ENCODE peak calls at places on chromosomes 1 and 21, in nine cellular contexts. O, I, Z, V, K, B, L, U and Y are unnamed samples.

GRCh38 chr1:160942926-160943325 is 11.7 kb downstream of the ITLN2 start:
- DNase-seq in O (no peak), I (peak), Z (no peak), V (peak), K (peak), B (no peak), L (no peak), U (no peak), Y (no peak)

GRCh38 chr1:70222716-70223235 is 1.6 kb downstream of the SRSF11 start:
- DNase-seq in O (no peak), I (no peak), Z (no peak), V (no peak), K (peak), B (no peak), L (no peak), U (no peak), Y (no peak)

GRCh38 chr1:48853006-48853405 is 76.3 kb upstream of the BEND5 start:
- DNase-seq in O (no peak), I (no peak), Z (no peak), V (no peak), K (no peak), B (peak), L (no peak), U (no peak), Y (peak)

GRCh38 chr1:99217599-99217998 is 46.7 kb upstream of the PLPPR4 start:
- DNase-seq in O (no peak), I (no peak), Z (no peak), V (no peak), K (no peak), B (no peak), L (no peak), U (no peak), Y (no peak)

GRCh38 chr1:61839702-61840101 is 97.4 kb downstream of the PATJ start:
- DNase-seq in O (no peak), I (no peak), Z (no peak), V (peak), K (peak), B (peak), L (no peak), U (no peak), Y (peak)

GRCh38 chr1:117613249-117613968 is 7.6 kb downstream of the TENT5C start:
- DNase-seq in O (no peak), I (peak), Z (no peak), V (no peak), K (no peak), B (peak), L (no peak), U (no peak), Y (no peak)

GRCh38 chr1:100881687-100882086 is 13.0 kb downstream of the EXTL2 start:
- DNase-seq in O (no peak), I (no peak), Z (no peak), V (no peak), K (no peak), B (no peak), L (no peak), U (no peak), Y (no peak)

GRCh38 chr21:42518626-42519025 is 5.0 kb downstream of the SLC37A1 start:
- DNase-seq in O (no peak), I (no peak), Z (no peak), V (no peak), K (no peak), B (peak), L (no peak), U (no peak), Y (no peak)

GRCh38 chr1:18965206-18966173 is 9.0 kb upstream of the IFFO2 start:
- DNase-seq in O (no peak), I (no peak), Z (no peak), V (peak), K (no peak), B (peak), L (no peak), U (no peak), Y (no peak)

GRCh38 chr1:33374336-33375105 is 53.6 kb upstream of the A3GALT2 start:
- DNase-seq in O (no peak), I (no peak), Z (no peak), V (peak), K (no peak), B (peak), L (no peak), U (no peak), Y (no peak)

GRCh38 chr21:34715518-34715917 is 46.7 kb downstream of the CLIC6 start:
- DNase-seq in O (no peak), I (no peak), Z (no peak), V (no peak), K (no peak), B (no peak), L (no peak), U (no peak), Y (no peak)

GRCh38 chr1:175317309-175317708 is 124.7 kb upstream of the KIAA0040 start:
- DNase-seq in O (peak), I (peak), Z (no peak), V (no peak), K (no peak), B (peak), L (peak), U (no peak), Y (no peak)

GRCh38 chr21:38072489-38072888 is 156.2 kb upstream of the KCNJ6 start:
- DNase-seq in O (no peak), I (no peak), Z (no peak), V (no peak), K (no peak), B (no peak), L (no peak), U (no peak), Y (no peak)

GRCh38 chr1:92340154-92340553 is 41.3 kb downstream of the RPAP2 start:
- DNase-seq in O (no peak), I (no peak), Z (no peak), V (no peak), K (no peak), B (no peak), L (no peak), U (no peak), Y (no peak)

GRCh38 chr1:29504709-29505410 is 268.5 kb downstream of the PTPRU start:
- DNase-seq in O (no peak), I (no peak), Z (no peak), V (no peak), K (no peak), B (no peak), L (no peak), U (no peak), Y (no peak)

GRCh38 chr1:20974951-20975350 is 187.8 kb upstream of the HP1BP3 start:
- DNase-seq in O (no peak), I (no peak), Z (no peak), V (no peak), K (no peak), B (no peak), L (no peak), U (no peak), Y (no peak)

GRCh38 chr1:36457691-36458090 is 6.5 kb downstream of the MRPS15 start:
- DNase-seq in O (no peak), I (no peak), Z (no peak), V (no peak), K (no peak), B (no peak), L (no peak), U (no peak), Y (no peak)

GRCh38 chr1:62689524-62689923 is 1.3 kb upstream of the DOCK7 start:
- DNase-seq in O (no peak), I (no peak), Z (no peak), V (peak), K (peak), B (peak), L (no peak), U (no peak), Y (no peak)

GRCh38 chr1:12528021-12528852 is 89.8 kb downstream of the DHRS3 start:
- DNase-seq in O (no peak), I (peak), Z (peak), V (peak), K (no peak), B (peak), L (no peak), U (no peak), Y (no peak)

GRCh38 chr21:27275294-27275927 is 308.5 kb upstream of the ADAMTS5 start:
- DNase-seq in O (no peak), I (no peak), Z (no peak), V (peak), K (no peak), B (peak), L (no peak), U (no peak), Y (peak)

GRCh38 chr1:7117599-7118281 is 332.5 kb downstream of the CAMTA1 start:
- DNase-seq in O (peak), I (peak), Z (no peak), V (peak), K (no peak), B (peak), L (peak), U (no peak), Y (peak)

GRCh38 chr21:36171327-36171726 is 14.7 kb downstream of the DOP1B start:
- DNase-seq in O (no peak), I (no peak), Z (no peak), V (no peak), K (no peak), B (no peak), L (no peak), U (no peak), Y (no peak)

GRCh38 chr1:20597650-20598049 is 8.8 kb downstream of the CDA start:
- DNase-seq in O (no peak), I (no peak), Z (no peak), V (no peak), K (peak), B (no peak), L (no peak), U (no peak), Y (no peak)

GRCh38 chr1:118984086-118984989 is 3.8 kb downstream of the TBX15 start:
- DNase-seq in O (peak), I (peak), Z (peak), V (no peak), K (peak), B (no peak), L (peak), U (no peak), Y (no peak)

DNA sequence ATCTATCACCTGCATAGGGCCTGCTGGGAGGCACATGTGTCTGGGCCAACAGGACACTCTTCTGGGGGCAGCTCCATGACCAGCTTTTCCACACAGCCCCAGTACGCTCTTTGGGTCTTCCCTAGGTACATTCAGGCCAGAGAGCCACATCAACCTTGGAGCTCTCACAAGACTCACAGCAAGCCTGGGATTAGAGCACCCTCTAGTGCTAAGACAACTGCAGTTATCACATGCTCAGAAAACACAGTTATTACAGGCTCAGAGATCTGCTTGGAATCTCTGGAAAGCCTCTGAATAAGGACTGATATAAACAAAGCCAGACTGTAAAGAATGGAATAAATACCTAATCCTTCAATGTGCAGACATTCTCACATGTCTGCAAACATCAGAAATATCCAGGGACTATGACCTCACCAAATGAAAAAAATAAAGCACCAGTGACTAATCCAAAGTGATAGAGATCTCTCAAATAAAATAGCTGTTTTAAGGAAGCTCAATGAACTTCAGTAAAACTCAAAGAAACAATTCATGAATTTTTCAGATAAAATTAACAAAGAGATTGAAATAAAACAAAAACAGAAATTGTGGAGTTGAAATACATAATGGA is 563.9 kb upstream of the NR5A2 start:
- DNase-seq in O (peak), I (peak), Z (no peak), V (peak), K (peak), B (peak), L (peak), U (no peak), Y (peak)
- TF ChIP-seq CTCF in O (no peak), I (peak), Z (no peak), V (peak), K (peak), B (peak), L (peak), U (no peak), Y (peak)

GRCh38 chr1:205948886-205949285 is 5.6 kb upstream of the SLC26A9 start:
- DNase-seq in O (no peak), I (no peak), Z (no peak), V (no peak), K (no peak), B (no peak), L (no peak), U (no peak), Y (no peak)

GRCh38 chr1:205951746-205952145 is 8.5 kb upstream of the SLC26A9 start:
- DNase-seq in O (no peak), I (no peak), Z (no peak), V (no peak), K (peak), B (no peak), L (no peak), U (no peak), Y (no peak)

GRCh38 chr1:205950826-205951549 is 7.7 kb upstream of the SLC26A9 start:
- DNase-seq in O (no peak), I (no peak), Z (no peak), V (peak), K (no peak), B (peak), L (no peak), U (no peak), Y (no peak)

GRCh38 chr1:205949753-205950152 is 6.5 kb upstream of the SLC26A9 start:
- DNase-seq in O (no peak), I (peak), Z (no peak), V (no peak), K (no peak), B (no peak), L (no peak), U (no peak), Y (no peak)

DNA sequence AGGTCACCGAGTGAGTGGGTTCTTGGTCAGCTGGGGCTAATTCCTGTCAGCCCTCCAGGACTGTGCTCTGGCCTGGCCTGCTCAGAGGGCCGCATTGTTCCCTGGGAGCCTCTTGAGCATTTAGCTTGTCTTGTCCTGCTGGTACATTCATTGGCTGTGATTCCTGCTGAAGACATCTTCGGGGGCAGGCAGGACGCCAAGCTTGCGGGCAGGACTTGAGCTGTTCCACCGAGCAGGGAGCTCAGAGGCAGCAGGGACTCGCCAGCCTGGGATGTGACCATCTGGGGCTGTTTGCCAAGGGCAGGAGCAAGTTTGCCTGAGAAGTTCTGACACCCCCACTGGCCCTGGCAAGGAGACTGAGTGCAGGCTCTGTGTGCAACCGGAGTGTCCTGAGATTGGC is 7.0 kb upstream of the SLC26A9 start:
- DNase-seq in O (no peak), I (peak), Z (peak), V (peak), K (no peak), B (peak), L (no peak), U (no peak), Y (peak)
- TF ChIP-seq CTCF in O (no peak), I (no peak), Z (no peak), V (no peak), K (no peak), B (no peak), L (no peak), U (no peak), Y (no peak)

DNA sequence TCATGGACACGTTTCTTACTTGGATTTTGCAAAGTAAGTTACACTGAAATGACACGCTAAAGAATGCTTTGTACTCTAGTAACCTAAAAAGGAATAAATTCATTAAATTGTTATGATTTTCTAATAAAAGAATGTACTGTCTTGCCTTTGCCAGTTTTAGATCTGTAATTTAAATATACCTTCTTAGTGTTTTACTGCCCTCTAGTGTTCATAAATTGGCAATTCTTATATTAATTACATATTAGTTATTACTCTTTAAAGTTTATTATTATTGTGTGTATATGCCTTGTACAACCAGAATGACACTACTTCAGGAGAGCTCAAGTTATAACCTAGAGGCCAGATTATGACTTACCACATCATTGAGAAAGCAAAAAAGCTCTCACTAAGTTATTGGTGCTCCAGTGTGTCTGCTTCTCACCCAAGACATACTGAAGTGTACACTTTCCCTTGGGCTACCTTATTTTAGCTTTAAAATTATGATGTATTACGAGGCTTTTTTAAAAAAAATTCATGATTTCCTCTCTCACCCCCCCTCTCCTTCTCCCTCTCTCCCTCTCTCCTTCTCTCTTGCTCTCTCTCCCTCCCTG is 169.9 kb downstream of the HS2ST1 start:
- DNase-seq in O (no peak), I (no peak), Z (no peak), V (peak), K (peak), B (peak), L (no peak), U (no peak), Y (peak)
- TF ChIP-seq CTCF in O (peak), I (peak), Z (peak), V (peak), K (no peak), B (peak), L (peak), U (peak), Y (no peak)

DNA sequence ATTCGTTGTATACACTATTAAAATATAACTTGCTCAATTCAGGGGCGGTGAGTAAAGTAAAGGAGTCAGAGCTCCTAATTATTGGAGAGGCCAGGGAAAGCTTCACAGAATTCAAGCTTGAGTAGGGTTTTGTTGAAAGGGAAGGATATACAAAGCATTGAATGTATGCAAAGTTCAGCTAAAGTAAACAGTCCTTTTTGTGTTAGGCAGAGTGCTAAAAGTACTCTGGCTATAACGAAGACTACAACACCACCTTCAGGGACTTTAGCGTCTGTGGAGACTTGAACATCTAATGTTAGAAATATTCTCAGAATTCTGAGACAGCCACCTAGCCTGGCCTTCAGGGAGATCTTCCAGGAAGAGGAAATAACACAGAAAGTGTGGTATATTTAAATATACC is 1.1 kb downstream of the FALEC start:
- DNase-seq in O (no peak), I (no peak), Z (no peak), V (no peak), K (peak), B (no peak), L (no peak), U (no peak), Y (no peak)
- TF ChIP-seq CTCF in O (no peak), I (no peak), Z (no peak), V (no peak), K (no peak), B (no peak), L (no peak), U (no peak), Y (no peak)